ENCODE peak calls at places on chromosomes 3 and 15, in eight cellular contexts. One of them, this sample, is unnamed.

GRCh38 chr3:63130625-63131024 is 147.5 kb upstream of the SYNPR start:
- DNase-seq in A549: no peak
- DNase-seq in mesothelial cell of epicardium: no peak
- DNase-seq in adrenal gland: no peak
- DNase-seq in HFFc6: no peak
- DNase-seq in Panc1: no peak
- DNase-seq in fibroblast of pulmonary artery: no peak
- DNase-seq in GM13976: no peak
- DNase-seq in this sample: no peak

GRCh38 chr15:48266029-48266428 is 59.9 kb downstream of the SLC12A1 start:
- DNase-seq in A549: no peak
- DNase-seq in mesothelial cell of epicardium: no peak
- DNase-seq in adrenal gland: no peak
- DNase-seq in HFFc6: no peak
- DNase-seq in Panc1: no peak
- DNase-seq in fibroblast of pulmonary artery: no peak
- DNase-seq in GM13976: no peak
- DNase-seq in this sample: no peak

GRCh38 chr15:90883526-90883931 is 775 bp upstream of the FES start:
- DNase-seq in A549: no peak
- DNase-seq in mesothelial cell of epicardium: no peak
- DNase-seq in adrenal gland: no peak
- DNase-seq in HFFc6: no peak
- DNase-seq in Panc1: no peak
- DNase-seq in fibroblast of pulmonary artery: peak
- DNase-seq in GM13976: no peak
- DNase-seq in this sample: no peak

GRCh38 chr15:28935316-28935715 is 49.5 kb downstream of the APBA2 start:
- DNase-seq in A549: no peak
- DNase-seq in mesothelial cell of epicardium: no peak
- DNase-seq in adrenal gland: no peak
- DNase-seq in HFFc6: no peak
- DNase-seq in Panc1: no peak
- DNase-seq in fibroblast of pulmonary artery: peak
- DNase-seq in GM13976: peak
- DNase-seq in this sample: no peak

GRCh38 chr3:3097958-3098357 is 12.2 kb downstream of the IL5RA start:
- DNase-seq in A549: no peak
- DNase-seq in mesothelial cell of epicardium: no peak
- DNase-seq in adrenal gland: no peak
- DNase-seq in HFFc6: no peak
- DNase-seq in Panc1: no peak
- DNase-seq in fibroblast of pulmonary artery: no peak
- DNase-seq in GM13976: no peak
- DNase-seq in this sample: no peak

GRCh38 chr15:48962662-48963523 is 826 bp downstream of the SHC4 start:
- DNase-seq in A549: no peak
- DNase-seq in mesothelial cell of epicardium: no peak
- DNase-seq in adrenal gland: peak
- DNase-seq in HFFc6: peak
- DNase-seq in Panc1: no peak
- DNase-seq in fibroblast of pulmonary artery: peak
- DNase-seq in GM13976: peak
- DNase-seq in this sample: no peak

GRCh38 chr15:32717290-32718081 is at the start of gene GREM1:
- DNase-seq in A549: no peak
- DNase-seq in mesothelial cell of epicardium: peak
- DNase-seq in adrenal gland: no peak
- DNase-seq in HFFc6: peak
- DNase-seq in Panc1: no peak
- DNase-seq in fibroblast of pulmonary artery: no peak
- DNase-seq in GM13976: no peak
- DNase-seq in this sample: peak

GRCh38 chr15:40769310-40770146 is at the start of gene C15orf62:
- DNase-seq in A549: no peak
- DNase-seq in mesothelial cell of epicardium: no peak
- DNase-seq in adrenal gland: peak
- DNase-seq in HFFc6: no peak
- DNase-seq in Panc1: no peak
- DNase-seq in fibroblast of pulmonary artery: peak
- DNase-seq in GM13976: peak
- DNase-seq in this sample: no peak

GRCh38 chr3:98602078-98602678 is 8.8 kb upstream of the CPOX start:
- DNase-seq in A549: peak
- DNase-seq in mesothelial cell of epicardium: no peak
- DNase-seq in adrenal gland: peak
- DNase-seq in HFFc6: peak
- DNase-seq in Panc1: peak
- DNase-seq in fibroblast of pulmonary artery: peak
- DNase-seq in GM13976: peak
- DNase-seq in this sample: no peak

GRCh38 chr3:52039846-52040245 is 16.5 kb downstream of the DUSP7 start:
- DNase-seq in A549: no peak
- DNase-seq in mesothelial cell of epicardium: no peak
- DNase-seq in adrenal gland: peak
- DNase-seq in HFFc6: no peak
- DNase-seq in Panc1: no peak
- DNase-seq in fibroblast of pulmonary artery: peak
- DNase-seq in GM13976: no peak
- DNase-seq in this sample: no peak

GRCh38 chr3:191345334-191345733 is 15.0 kb upstream of the UTS2B start:
- DNase-seq in A549: no peak
- DNase-seq in mesothelial cell of epicardium: no peak
- DNase-seq in adrenal gland: no peak
- DNase-seq in HFFc6: no peak
- DNase-seq in Panc1: no peak
- DNase-seq in fibroblast of pulmonary artery: no peak
- DNase-seq in GM13976: no peak
- DNase-seq in this sample: no peak

GRCh38 chr15:90610220-90610619 is 80.5 kb downstream of the CRTC3 start:
- DNase-seq in A549: no peak
- DNase-seq in mesothelial cell of epicardium: no peak
- DNase-seq in adrenal gland: no peak
- DNase-seq in HFFc6: peak
- DNase-seq in Panc1: no peak
- DNase-seq in fibroblast of pulmonary artery: peak
- DNase-seq in GM13976: no peak
- DNase-seq in this sample: peak

GRCh38 chr15:42919794-42920280 is 741 bp downstream of the TTBK2 start:
- DNase-seq in A549: peak
- DNase-seq in mesothelial cell of epicardium: no peak
- DNase-seq in adrenal gland: peak
- DNase-seq in HFFc6: peak
- DNase-seq in Panc1: no peak
- DNase-seq in fibroblast of pulmonary artery: peak
- DNase-seq in GM13976: no peak
- DNase-seq in this sample: no peak

GRCh38 chr3:194272221-194272620 is 78.9 kb downstream of the CPN2 start:
- DNase-seq in A549: no peak
- DNase-seq in mesothelial cell of epicardium: peak
- DNase-seq in adrenal gland: peak
- DNase-seq in HFFc6: no peak
- DNase-seq in Panc1: no peak
- DNase-seq in fibroblast of pulmonary artery: no peak
- DNase-seq in GM13976: no peak
- DNase-seq in this sample: no peak

GRCh38 chr3:192422321-192422997 is 304.9 kb downstream of the FGF12 start:
- DNase-seq in A549: no peak
- DNase-seq in mesothelial cell of epicardium: no peak
- DNase-seq in adrenal gland: no peak
- DNase-seq in HFFc6: peak
- DNase-seq in Panc1: no peak
- DNase-seq in fibroblast of pulmonary artery: peak
- DNase-seq in GM13976: no peak
- DNase-seq in this sample: no peak

GRCh38 chr3:48240711-48241491 is at the start of gene ZNF589:
- DNase-seq in A549: peak
- DNase-seq in mesothelial cell of epicardium: peak
- DNase-seq in adrenal gland: peak
- DNase-seq in HFFc6: peak
- DNase-seq in Panc1: peak
- DNase-seq in fibroblast of pulmonary artery: peak
- DNase-seq in GM13976: peak
- DNase-seq in this sample: peak
- TF ChIP-seq CTCF in A549: no peak
- TF ChIP-seq CTCF in mesothelial cell of epicardium: no peak
- TF ChIP-seq CTCF in adrenal gland: no peak
- TF ChIP-seq CTCF in HFFc6: peak
- TF ChIP-seq CTCF in Panc1: no peak
- TF ChIP-seq CTCF in fibroblast of pulmonary artery: peak
- TF ChIP-seq CTCF in GM13976: peak
- TF ChIP-seq CTCF in this sample: peak

DNA sequence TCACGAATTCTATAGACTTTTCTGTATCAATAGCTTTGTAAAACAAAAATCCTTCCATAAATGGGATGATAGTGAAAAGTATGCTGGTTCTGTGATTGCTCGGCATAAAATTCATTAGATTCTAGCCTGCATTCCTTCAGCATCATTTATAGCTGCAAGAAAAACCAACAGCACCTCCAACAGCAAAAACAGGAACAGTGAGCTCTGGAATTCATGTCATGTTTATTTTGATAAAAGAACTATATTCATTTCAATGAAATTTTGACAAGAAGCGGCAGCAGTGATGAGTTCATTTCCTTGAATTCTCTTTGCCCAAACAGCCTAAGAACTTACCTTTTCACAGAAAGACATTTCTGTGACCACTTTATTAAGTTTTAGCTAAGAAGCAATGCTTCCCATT is 515.2 kb upstream of the CCDC54 start:
- DNase-seq in A549: no peak
- DNase-seq in mesothelial cell of epicardium: no peak
- DNase-seq in adrenal gland: no peak
- DNase-seq in HFFc6: peak
- DNase-seq in Panc1: no peak
- DNase-seq in fibroblast of pulmonary artery: peak
- DNase-seq in GM13976: no peak
- DNase-seq in this sample: no peak
- TF ChIP-seq CTCF in A549: no peak
- TF ChIP-seq CTCF in mesothelial cell of epicardium: no peak
- TF ChIP-seq CTCF in adrenal gland: no peak
- TF ChIP-seq CTCF in HFFc6: peak
- TF ChIP-seq CTCF in Panc1: no peak
- TF ChIP-seq CTCF in fibroblast of pulmonary artery: peak
- TF ChIP-seq CTCF in GM13976: no peak
- TF ChIP-seq CTCF in this sample: peak

GRCh38 chr15:61621146-61621545 is 392.0 kb upstream of the RORA start:
- DNase-seq in A549: peak
- DNase-seq in mesothelial cell of epicardium: no peak
- DNase-seq in adrenal gland: peak
- DNase-seq in HFFc6: no peak
- DNase-seq in Panc1: no peak
- DNase-seq in fibroblast of pulmonary artery: peak
- DNase-seq in GM13976: peak
- DNase-seq in this sample: no peak
- TF ChIP-seq CTCF in A549: peak
- TF ChIP-seq CTCF in mesothelial cell of epicardium: peak
- TF ChIP-seq CTCF in adrenal gland: peak
- TF ChIP-seq CTCF in HFFc6: peak
- TF ChIP-seq CTCF in Panc1: peak
- TF ChIP-seq CTCF in fibroblast of pulmonary artery: peak
- TF ChIP-seq CTCF in GM13976: peak
- TF ChIP-seq CTCF in this sample: peak

GRCh38 chr15:37221671-37222207 is 121.4 kb upstream of the MEIS2 start:
- DNase-seq in A549: no peak
- DNase-seq in mesothelial cell of epicardium: no peak
- DNase-seq in adrenal gland: no peak
- DNase-seq in HFFc6: no peak
- DNase-seq in Panc1: no peak
- DNase-seq in fibroblast of pulmonary artery: no peak
- DNase-seq in GM13976: no peak
- DNase-seq in this sample: no peak
- TF ChIP-seq CTCF in A549: no peak
- TF ChIP-seq CTCF in mesothelial cell of epicardium: no peak
- TF ChIP-seq CTCF in adrenal gland: no peak
- TF ChIP-seq CTCF in HFFc6: peak
- TF ChIP-seq CTCF in Panc1: no peak
- TF ChIP-seq CTCF in fibroblast of pulmonary artery: no peak
- TF ChIP-seq CTCF in GM13976: no peak
- TF ChIP-seq CTCF in this sample: no peak

DNA sequence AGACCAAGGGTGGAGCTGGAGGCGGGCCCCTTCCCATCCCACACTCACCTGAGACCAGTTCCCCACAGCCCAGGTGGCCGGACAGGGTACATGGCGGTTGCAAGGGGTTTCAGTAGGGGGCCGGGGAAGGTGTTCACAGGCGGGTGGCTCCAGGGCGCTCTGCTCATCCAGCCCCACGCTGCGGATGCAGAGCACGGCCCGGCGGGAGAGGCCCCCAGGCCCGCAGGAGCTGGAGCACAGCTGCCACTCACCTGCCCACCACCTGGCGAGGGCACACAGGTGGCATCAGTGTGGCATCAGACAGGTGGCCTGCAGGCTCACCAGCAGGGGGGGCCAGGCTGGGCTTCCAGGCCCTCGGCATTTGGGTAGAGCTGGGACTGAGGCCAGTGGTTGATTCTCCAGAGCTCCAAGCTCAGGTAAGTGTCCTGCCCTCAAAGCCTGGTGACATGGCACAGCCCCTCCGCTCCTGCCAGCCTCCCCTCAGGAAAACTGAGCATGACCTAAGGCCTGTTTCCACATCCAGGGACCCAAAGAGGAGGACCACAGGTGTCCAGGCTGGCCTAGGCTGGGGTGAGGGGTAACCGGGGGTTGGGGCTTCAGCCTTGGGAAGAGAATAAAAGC is 43.8 kb downstream of the ADAMTS7 start:
- DNase-seq in A549: no peak
- DNase-seq in mesothelial cell of epicardium: no peak
- DNase-seq in adrenal gland: peak
- DNase-seq in HFFc6: no peak
- DNase-seq in Panc1: no peak
- DNase-seq in fibroblast of pulmonary artery: no peak
- DNase-seq in GM13976: no peak
- DNase-seq in this sample: no peak
- TF ChIP-seq CTCF in A549: no peak
- TF ChIP-seq CTCF in mesothelial cell of epicardium: no peak
- TF ChIP-seq CTCF in adrenal gland: no peak
- TF ChIP-seq CTCF in HFFc6: peak
- TF ChIP-seq CTCF in Panc1: no peak
- TF ChIP-seq CTCF in fibroblast of pulmonary artery: no peak
- TF ChIP-seq CTCF in GM13976: no peak
- TF ChIP-seq CTCF in this sample: no peak

This sample was measured in AG09319.